ENCODE peak calls at places on chromosomes 5 and 9, in five cellular contexts. V, D, E, Q and M are unnamed samples.
A peak's percentile ranks its signal among the peaks of the same experiment; 100 is the strongest.

GRCh38 chr9:135216236-135216635 is 128.8 kb downstream of the OLFM1 start:
- DNase-seq in V (no peak), D (no peak), E (no peak), Q (no peak), M (no peak)

GRCh38 chr5:96084874-96085545 is 123.4 kb upstream of the ELL2 start:
- DNase-seq in V (no peak), D (peak; percentile 81), E (no peak), Q (no peak), M (no peak)

GRCh38 chr5:74056789-74057164 is 430.8 kb downstream of the ARHGEF28 start:
- DNase-seq in V (no peak), D (peak; percentile 77), E (no peak), Q (no peak), M (peak; percentile 31)

GRCh38 chr9:91795500-91796241 is 154.4 kb downstream of the ROR2 start:
- DNase-seq in V (no peak), D (peak; percentile 35), E (no peak), Q (peak; percentile 51), M (peak; percentile 32)

GRCh38 chr5:593511-593910 is 18.6 kb upstream of the CEP72 start:
- DNase-seq in V (no peak), D (no peak), E (no peak), Q (no peak), M (no peak)

GRCh38 chr9:128972956-128973355 is 25.5 kb downstream of the NUP188 start:
- DNase-seq in V (no peak), D (peak; percentile 78), E (no peak), Q (no peak), M (peak; percentile 21)

GRCh38 chr5:1104327-1105006 is 7.4 kb downstream of the SLC12A7 start:
- DNase-seq in V (no peak), D (no peak), E (no peak), Q (no peak), M (no peak)

GRCh38 chr9:129938291-129938979 is 103.2 kb downstream of the USP20 start:
- DNase-seq in V (peak; percentile 27), D (no peak), E (no peak), Q (no peak), M (no peak)

GRCh38 chr5:81334304-81335061 is 33.1 kb downstream of the ZCCHC9 start:
- DNase-seq in V (no peak), D (no peak), E (no peak), Q (no peak), M (peak; percentile 37)

GRCh38 chr9:131300444-131300843 is 10.9 kb downstream of the PLPP7 start:
- DNase-seq in V (no peak), D (no peak), E (no peak), Q (no peak), M (no peak)

GRCh38 chr9:76987594-76988200 is 31.8 kb upstream of the FOXB2 start:
- DNase-seq in V (peak; percentile 54), D (peak; percentile 62), E (no peak), Q (peak; percentile 60), M (peak; percentile 59)

GRCh38 chr9:91220491-91221135 is 141.1 kb downstream of the AUH start:
- DNase-seq in V (no peak), D (peak; percentile 16), E (no peak), Q (no peak), M (no peak)

GRCh38 chr9:81073821-81074220 is 615.5 kb downstream of the TLE1 start:
- DNase-seq in V (no peak), D (no peak), E (no peak), Q (no peak), M (no peak)

GRCh38 chr5:23631283-23632045 is 124.1 kb downstream of the PRDM9 start:
- DNase-seq in V (no peak), D (peak; percentile 86), E (no peak), Q (no peak), M (no peak)

GRCh38 chr9:101465330-101465915 is 29.8 kb upstream of the ALDOB start:
- DNase-seq in V (peak; percentile 53), D (peak; percentile 92), E (no peak), Q (peak; percentile 58), M (peak; percentile 72)

GRCh38 chr5:146213210-146213838 is 9.9 kb downstream of the RBM27 start:
- DNase-seq in V (no peak), D (peak; percentile 39), E (no peak), Q (no peak), M (peak; percentile 33)

GRCh38 chr9:84140535-84141101 is 160.0 kb downstream of the RMI1 start:
- DNase-seq in V (peak; percentile 67), D (no peak), E (no peak), Q (no peak), M (peak; percentile 40)

GRCh38 chr5:38078161-38078560 is 180.2 kb upstream of the EGFLAM start:
- DNase-seq in V (no peak), D (peak; percentile 11), E (no peak), Q (no peak), M (no peak)

GRCh38 chr5:110841137-110841536 is 102.3 kb downstream of the SLC25A46 start:
- DNase-seq in V (no peak), D (no peak), E (no peak), Q (no peak), M (no peak)

GRCh38 chr5:73544429-73545402 is 20.7 kb downstream of the ANKRA2 start:
- DNase-seq in V (no peak), D (peak; percentile 91), E (no peak), Q (no peak), M (no peak)

GRCh38 chr9:128903079-128903461 is 17.7 kb upstream of the PHYHD1 start:
- DNase-seq in V (no peak), D (no peak), E (no peak), Q (no peak), M (no peak)

GRCh38 chr5:32475338-32476097 is 31.0 kb upstream of the ZFR start:
- DNase-seq in V (no peak), D (no peak), E (no peak), Q (no peak), M (no peak)

GRCh38 chr5:137296213-137296702 is 202.9 kb downstream of the SPOCK1 start:
- DNase-seq in V (no peak), D (no peak), E (no peak), Q (no peak), M (no peak)

GRCh38 chr9:91678807-91679206 is 255.2 kb upstream of the NFIL3 start:
- DNase-seq in V (no peak), D (peak; percentile 45), E (no peak), Q (no peak), M (no peak)